ENCODE peak calls at places on chromosomes 2 and 18, in five cellular contexts. M, N, R, V and J are unnamed samples.

GRCh38 chr2:152443771-152444170 is 108.8 kb downstream of the FMNL2 start:
- DNase-seq in M (no peak), N (no peak), R (no peak), V (peak; percentile 53), J (no peak)

GRCh38 chr18:64365106-64365505 is 216.2 kb upstream of the LINC00305 start:
- DNase-seq in M (no peak), V (no peak), N (no peak), R (no peak), J (no peak)

GRCh38 chr2:121699421-121700328 is 37.0 kb downstream of the NIFK start:
- DNase-seq in R (no peak), N (peak; percentile 22), M (peak; percentile 85), V (peak; percentile 53), J (no peak)

GRCh38 chr2:91477731-91478672 is 2786.5 kb downstream of the RPIA start:
- DNase-seq in R (no peak), V (no peak), M (no peak), N (peak; percentile 37), J (no peak)

GRCh38 chr2:134282638-134283400 is 28.9 kb downstream of the MGAT5 start:
- DNase-seq in M (no peak), V (no peak), R (no peak), N (no peak), J (no peak)

GRCh38 chr2:161160226-161161073 is at the start of gene TANK:
- DNase-seq in V (peak; percentile 98), N (peak; percentile 90), R (peak; percentile 93), M (peak; percentile 79), J (peak; percentile 89)

GRCh38 chr2:68747918-68748317 is 13.3 kb downstream of the ARHGAP25 start:
- DNase-seq in V (no peak), N (no peak), R (no peak), M (no peak), J (no peak)

GRCh38 chr2:147945660-147946059 is 74.9 kb downstream of the ORC4 start:
- DNase-seq in V (peak; percentile 21), M (no peak), N (no peak), R (no peak), J (no peak)

GRCh38 chr2:88590998-88591613 is 36.2 kb downstream of the EIF2AK3 start:
- DNase-seq in M (peak; percentile 35), R (peak; percentile 26), V (peak; percentile 80), N (no peak), J (no peak)

GRCh38 chr18:60082790-60083189 is 183.0 kb downstream of the PMAIP1 start:
- DNase-seq in N (no peak), R (no peak), M (no peak), V (no peak), J (no peak)

GRCh38 chr2:237488901-237489860 is 2.1 kb downstream of the MLPH start:
- DNase-seq in N (no peak), V (no peak), M (peak; percentile 90), R (no peak), J (no peak)

GRCh38 chr18:70848329-70848728 is 559.5 kb downstream of the SOCS6 start:
- DNase-seq in R (no peak), N (no peak), M (no peak), V (no peak), J (no peak)

GRCh38 chr2:168130302-168130701 is 117.1 kb downstream of the STK39 start:
- DNase-seq in N (no peak), R (no peak), M (no peak), V (no peak), J (no peak)

GRCh38 chr2:41781082-41781481 is 266.7 kb upstream of the PKDCC start:
- DNase-seq in R (no peak), V (no peak), M (no peak), N (no peak), J (no peak)

GRCh38 chr18:24016643-24017042 is 2.1 kb downstream of the TTC39C start:
- DNase-seq in R (no peak), N (no peak), M (no peak), V (no peak), J (no peak)

GRCh38 chr2:168201722-168202121 is 45.7 kb downstream of the STK39 start:
- DNase-seq in M (no peak), V (no peak), R (no peak), N (no peak), J (no peak)

GRCh38 chr18:53864758-53865157 is 359.7 kb downstream of the MBD2 start:
- DNase-seq in N (no peak), V (no peak), M (no peak), R (no peak), J (no peak)

GRCh38 chr2:132646805-132647115 is 23.2 kb downstream of the LYPD1 start:
- DNase-seq in V (no peak), M (no peak), R (no peak), N (no peak), J (no peak)

GRCh38 chr18:1499265-1499664 is 594.6 kb downstream of the ADCYAP1 start:
- DNase-seq in V (no peak), R (no peak), N (no peak), M (no peak), J (no peak)

GRCh38 chr2:222174450-222174849 is 124.3 kb downstream of the PAX3 start:
- DNase-seq in R (no peak), N (no peak), M (no peak), V (no peak), J (no peak)

GRCh38 chr2:212777020-212777491 is 238.5 kb upstream of the ERBB4 start:
- DNase-seq in V (peak; percentile 53), M (peak; percentile 15), R (no peak), N (no peak), J (no peak)
- TF ChIP-seq CTCF in V (peak; percentile 24), M (peak; percentile 73), R (peak; percentile 66), N (peak; percentile 75), J (peak; percentile 14)

DNA sequence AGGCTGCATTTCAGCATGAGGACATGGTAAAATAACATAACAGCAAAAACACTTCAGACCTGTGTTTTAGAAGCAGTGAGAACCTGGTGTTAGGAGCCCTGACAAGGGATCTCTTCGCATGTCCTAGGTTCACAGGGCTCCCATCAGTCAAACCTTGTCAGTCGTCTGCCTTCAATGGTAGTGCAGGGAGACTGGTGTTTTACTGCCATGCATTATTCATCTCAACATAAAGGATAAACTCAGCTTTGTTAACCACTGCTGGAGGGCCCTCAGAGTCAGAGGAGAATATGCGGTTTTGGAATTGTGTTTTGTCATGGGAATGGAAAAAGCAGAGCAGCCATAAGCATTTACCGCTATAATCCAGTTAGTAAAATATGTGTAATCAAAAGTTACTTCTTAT is 275.9 kb upstream of the GCFC2 start:
- DNase-seq in M (no peak), N (no peak), R (no peak), V (no peak), J (no peak)
- H3K27ac ChIP-seq in M (no peak overlapping the region), N (no peak overlapping the region), R (no peak overlapping the region), V (no peak overlapping the region), J (no peak overlapping the region)

DNA sequence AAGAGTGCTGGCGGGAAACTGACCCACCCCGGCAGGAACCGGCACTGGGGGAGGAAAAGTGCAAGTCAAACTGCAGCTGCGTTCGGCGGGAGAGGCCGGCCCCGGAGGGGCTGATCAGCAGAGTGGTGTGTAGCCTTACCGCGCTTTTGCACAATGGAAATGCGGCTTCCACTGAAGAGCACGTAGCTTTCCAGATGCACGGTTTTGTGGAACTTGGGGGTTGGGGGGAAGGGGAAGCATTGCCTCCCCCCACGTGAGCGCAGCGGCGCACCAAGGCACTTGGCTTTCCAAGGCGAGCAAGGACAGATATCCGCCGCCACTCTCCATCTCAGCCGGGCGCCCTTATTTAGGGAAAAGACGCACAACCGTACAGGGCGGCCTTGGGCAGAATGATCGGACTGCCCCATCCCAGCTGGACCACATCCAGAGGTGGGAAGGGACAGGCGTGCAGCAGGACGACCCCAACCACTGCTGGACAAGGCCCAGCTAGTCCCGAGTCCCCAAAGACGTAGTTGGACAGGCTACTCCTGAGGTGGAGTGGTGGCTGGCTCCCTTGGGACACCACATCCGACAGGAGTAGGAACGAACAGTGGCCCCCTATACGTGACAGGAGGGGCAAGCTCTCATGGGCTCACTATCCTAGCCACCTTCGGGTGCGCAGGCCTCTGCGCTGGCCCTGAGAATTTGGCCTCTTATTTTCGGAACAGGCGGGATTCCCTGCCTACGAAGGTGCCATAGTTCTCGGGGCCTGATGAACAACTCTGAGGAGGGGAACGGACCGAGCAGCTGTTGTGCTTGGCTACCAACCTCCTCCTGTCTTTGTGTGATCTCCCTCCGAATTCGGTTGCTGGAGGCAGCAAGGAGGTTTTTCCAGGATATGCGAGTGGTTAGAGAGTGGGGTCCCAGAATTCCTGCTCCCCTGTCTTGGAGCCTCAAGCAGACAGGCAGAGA is 2.4 kb downstream of the FEV start:
- DNase-seq in R (no peak), M (no peak), N (no peak), V (no peak), J (no peak)
- H3K4me3 ChIP-seq in R (peak overlapping the region; percentile 41), M (no peak overlapping the region), N (peak overlapping the region; percentile 56), V (no peak overlapping the region), J (peak overlapping the region; percentile 29)

DNA sequence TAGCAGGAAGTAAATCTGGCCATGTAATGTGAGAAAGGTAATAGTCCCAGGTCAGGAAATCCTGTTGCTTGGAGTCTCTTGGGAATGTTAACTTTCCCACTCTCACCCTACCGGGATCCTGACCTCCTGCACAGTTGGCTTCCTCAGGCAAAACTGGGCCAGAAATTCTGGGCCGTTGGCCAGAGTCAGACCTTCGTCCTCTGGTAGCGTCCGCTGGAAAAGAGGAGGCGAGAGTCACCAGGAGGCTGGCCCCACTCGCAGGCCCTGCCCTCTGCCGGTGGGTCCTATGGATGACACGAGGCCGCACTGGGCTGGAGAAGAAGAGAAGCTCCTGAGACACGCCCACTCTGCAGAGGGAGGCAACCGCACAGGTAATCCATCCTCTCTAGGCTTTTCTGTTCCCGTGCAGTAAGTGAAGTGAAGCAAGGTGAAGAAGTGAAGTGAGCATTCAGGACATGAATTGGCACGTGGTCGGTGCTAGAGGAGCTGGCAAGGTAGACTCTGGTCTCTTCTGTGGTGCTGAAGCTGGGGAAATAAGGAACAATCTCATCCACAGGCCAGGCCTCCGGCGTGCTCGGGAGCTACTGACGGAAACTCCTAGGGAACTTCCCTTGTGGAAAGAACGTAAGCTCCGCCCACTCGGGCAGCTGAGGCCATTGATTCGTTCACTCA is 182.7 kb upstream of the GLI2 start:
- DNase-seq in M (peak; percentile 97), N (peak; percentile 89), R (peak; percentile 75), V (peak; percentile 80), J (peak; percentile 80)
- TF ChIP-seq CTCF in M (peak; percentile 95), N (peak; percentile 87), R (peak; percentile 74), V (peak; percentile 47), J (no peak)

GRCh38 chr2:42975358-42975717 is 183.0 kb upstream of the HAAO start:
- DNase-seq in N (no peak), M (no peak), V (peak; percentile 33), R (no peak), J (no peak)
- H3K27ac ChIP-seq in N (peak overlapping the region; percentile 67), M (no peak overlapping the region), V (peak overlapping the region; percentile 75), R (peak overlapping the region; percentile 68), J (peak overlapping the region; percentile 90)

GRCh38 chr18:51498085-51498855 is 300.8 kb upstream of the MEX3C start:
- DNase-seq in N (peak; percentile 65), V (no peak), R (no peak), M (no peak), J (no peak)
- H3K4me3 ChIP-seq in N (no peak overlapping the region), V (no peak overlapping the region), R (no peak overlapping the region), M (no peak overlapping the region), J (no peak overlapping the region)

DNA sequence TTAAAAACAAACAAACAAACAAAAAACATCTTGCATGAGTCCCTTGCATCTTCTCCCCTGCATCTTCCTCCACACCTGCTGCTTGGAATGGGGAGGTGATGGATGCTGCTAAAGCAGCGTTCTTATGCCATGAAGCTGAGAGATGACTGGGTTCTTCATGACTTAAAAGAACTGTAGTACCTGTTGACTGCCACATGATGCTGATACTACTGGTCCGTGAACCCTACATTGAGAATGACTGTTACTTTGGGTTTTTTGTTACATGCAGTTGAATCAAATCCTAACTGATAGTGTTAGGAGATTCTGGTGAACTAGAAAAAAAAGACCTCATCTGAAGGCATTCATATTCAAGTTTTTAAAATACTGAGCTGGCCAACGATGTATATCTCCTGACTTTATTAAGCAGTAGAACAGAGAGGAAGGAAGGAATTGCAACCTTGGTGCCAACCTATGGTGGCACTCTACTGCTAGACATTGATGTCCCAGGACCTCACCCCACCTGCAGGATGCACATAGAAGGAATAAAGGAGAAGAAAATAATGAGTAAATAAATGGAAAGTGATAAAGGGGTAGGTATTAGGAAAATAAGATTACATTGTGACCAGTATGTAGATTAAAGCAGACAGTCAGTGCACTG is 63.2 kb upstream of the SPAG16 start:
- DNase-seq in V (no peak), M (no peak), N (no peak), R (no peak), J (no peak)
- TF ChIP-seq CTCF in V (no peak), M (no peak), N (no peak), R (no peak), J (no peak)